ENCODE peak calls at places on chromosomes 6 and 20, in five cellular contexts. G is OCI-LY7, L is mammary epithelial cell, K is GM23338, V is Calu3. P is an unnamed sample.
A peak's percentile ranks its signal among the peaks of the same experiment; 100 is the strongest.

GRCh38 chr20:33803921-33804337 is 7.2 kb upstream of the CHMP4B start:
- DNase-seq in G (no peak), L (peak; percentile 66), K (no peak), V (no peak), P (no peak)

GRCh38 chr6:23650676-23651075 is 475.3 kb upstream of the NRSN1 start:
- DNase-seq in G (no peak), L (no peak), K (no peak), V (peak; percentile 65), P (no peak)

GRCh38 chr6:28789553-28790083 is 134.2 kb downstream of the TRIM27 start:
- DNase-seq in G (peak; percentile 13), L (peak; percentile 76), K (peak; percentile 74), V (peak; percentile 59), P (peak; percentile 59)

GRCh38 chr6:149234051-149234962 is 83.2 kb upstream of the TAB2 start:
- DNase-seq in G (no peak), L (peak; percentile 86), K (no peak), V (no peak), P (peak; percentile 74)

GRCh38 chr20:25308671-25309394 is 60.9 kb downstream of the PYGB start:
- DNase-seq in G (no peak), L (no peak), K (no peak), V (no peak), P (no peak)

GRCh38 chr20:24612799-24613775 is 143.7 kb downstream of the SYNDIG1 start:
- DNase-seq in G (no peak), L (no peak), K (no peak), V (no peak), P (no peak)

GRCh38 chr20:23060629-23061028 is 11.2 kb upstream of the THBD start:
- DNase-seq in G (no peak), L (no peak), K (no peak), V (no peak), P (no peak)

GRCh38 chr20:41361757-41362747 is 4.6 kb downstream of the EMILIN3 start:
- DNase-seq in G (no peak), L (no peak), K (no peak), V (no peak), P (no peak)

GRCh38 chr6:45314146-45314545 is 14.0 kb upstream of the RUNX2 start:
- DNase-seq in G (no peak), L (no peak), K (peak; percentile 5), V (no peak), P (no peak)

GRCh38 chr6:144217264-144217663 is 66.9 kb downstream of the STX11 start:
- DNase-seq in G (no peak), L (no peak), K (no peak), V (no peak), P (no peak)

GRCh38 chr20:35588397-35588796 is 27.2 kb upstream of the SPAG4 start:
- DNase-seq in G (no peak), L (no peak), K (no peak), V (no peak), P (no peak)

GRCh38 chr6:5459346-5459745 is 198.0 kb downstream of the FARS2 start:
- DNase-seq in G (no peak), L (peak; percentile 17), K (no peak), V (peak; percentile 13), P (no peak)

GRCh38 chr20:10576411-10576810 is 97.4 kb downstream of the JAG1 start:
- DNase-seq in G (no peak), L (no peak), K (no peak), V (no peak), P (no peak)

GRCh38 chr20:60718743-60719142 is 533.3 kb upstream of the CDH4 start:
- DNase-seq in G (no peak), L (no peak), K (peak; percentile 67), V (no peak), P (peak; percentile 5)

GRCh38 chr6:68196645-68197044 is 438.4 kb upstream of the ADGRB3 start:
- DNase-seq in G (peak; percentile 48), L (peak; percentile 6), K (peak; percentile 67), V (no peak), P (no peak)

GRCh38 chr20:53677447-53678314 is 84.0 kb upstream of the ZNF217 start:
- DNase-seq in G (no peak), L (no peak), K (peak; percentile 52), V (peak; percentile 76), P (peak; percentile 56)

GRCh38 chr6:165205632-165206031 is 103.8 kb downstream of the C6orf118 start:
- DNase-seq in G (no peak), L (no peak), K (no peak), V (no peak), P (no peak)

GRCh38 chr6:22664968-22665367 is 95.6 kb downstream of the HDGFL1 start:
- DNase-seq in G (no peak), L (peak; percentile 57), K (no peak), V (no peak), P (no peak)

GRCh38 chr6:160357088-160357487 is 8.9 kb downstream of the SLC22A3 start:
- DNase-seq in G (no peak), L (no peak), K (no peak), V (no peak), P (no peak)

GRCh38 chr6:115891111-115891669 is 169.5 kb downstream of the FRK start:
- DNase-seq in G (no peak), L (peak; percentile 84), K (no peak), V (no peak), P (peak; percentile 17)

GRCh38 chr6:52976591-52977035 is 18.5 kb downstream of the GSTA4 start:
- DNase-seq in G (no peak), L (no peak), K (no peak), V (no peak), P (peak; percentile 62)

GRCh38 chr6:1381397-1382330 is 7.7 kb upstream of the FOXF2 start:
- DNase-seq in G (peak; percentile 37), L (no peak), K (peak; percentile 73), V (peak; percentile 79), P (peak; percentile 55)

GRCh38 chr6:97195117-97195516 is 87.9 kb downstream of the MMS22L start:
- DNase-seq in G (no peak), L (no peak), K (no peak), V (no peak), P (no peak)

GRCh38 chr20:58652606-58653303 is 1.7 kb downstream of the STX16 start:
- DNase-seq in G (peak; percentile 9), L (no peak), K (no peak), V (no peak), P (no peak)

DNA sequence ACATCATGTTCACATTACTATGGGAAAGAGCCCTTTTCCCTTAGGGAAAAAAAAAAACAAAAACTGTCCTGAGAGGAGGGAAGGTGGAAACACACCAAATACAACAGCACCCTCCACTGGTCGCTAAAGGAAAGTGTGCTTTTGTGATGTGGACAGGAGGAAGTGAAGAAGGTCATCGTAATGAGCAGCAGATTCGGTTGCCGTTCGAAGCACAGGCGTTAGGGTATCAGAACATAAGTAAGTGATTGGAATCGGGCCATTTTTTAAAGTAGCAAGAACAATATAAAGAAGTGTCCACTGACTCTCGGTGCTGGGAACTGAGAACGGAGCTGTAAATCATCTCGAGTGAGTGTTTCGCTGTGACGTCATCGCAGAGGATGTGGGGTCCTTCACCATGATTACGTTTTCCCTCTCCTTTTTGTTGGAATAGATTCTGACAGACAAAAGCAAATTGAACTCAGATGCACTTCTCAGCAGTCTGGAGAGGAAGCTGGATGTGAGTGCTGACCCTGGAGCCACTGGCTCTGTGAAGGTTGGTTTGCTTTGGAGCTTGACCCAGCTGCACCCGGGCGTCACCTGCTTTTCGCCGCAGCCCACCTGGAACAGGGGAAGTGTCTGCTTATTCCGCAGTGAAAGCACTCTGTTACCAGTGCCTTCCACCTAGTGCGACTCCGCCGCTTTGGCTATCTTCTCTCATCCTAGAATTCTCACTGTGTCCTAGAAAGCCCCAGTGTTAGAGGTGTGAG is 203.6 kb upstream of the GMDS start:
- DNase-seq in G (peak; percentile 27), L (peak; percentile 64), K (peak; percentile 85), V (peak; percentile 45), P (peak; percentile 45)
- TF ChIP-seq CTCF in G (peak; percentile 83), L (peak; percentile 83), K (peak; percentile 98), V (peak; percentile 44), P (peak; percentile 86)

GRCh38 chr6:57313711-57314471 is 3.5 kb upstream of the PRIM2 start:
- DNase-seq in G (no peak), L (peak; percentile 95), K (no peak), V (peak; percentile 9), P (no peak)

GRCh38 chr6:57316581-57317059 is 810 bp upstream of the PRIM2 start:
- DNase-seq in G (peak; percentile 91), L (peak; percentile 87), K (peak; percentile 97), V (peak; percentile 85), P (peak; percentile 90)

GRCh38 chr6:57315851-57316250 is 1.6 kb upstream of the PRIM2 start:
- DNase-seq in G (no peak), L (no peak), K (no peak), V (no peak), P (no peak)

GRCh38 chr6:57313009-57313408 is 4.4 kb upstream of the PRIM2 start:
- DNase-seq in G (no peak), L (no peak), K (no peak), V (no peak), P (no peak)

GRCh38 chr6:57317060-57317943 is at the start of gene PRIM2:
- DNase-seq in G (peak; percentile 85), L (peak; percentile 80), K (peak; percentile 93), V (peak; percentile 89), P (peak; percentile 87)
- TF ChIP-seq CTCF in G (no peak), L (no peak), K (no peak), V (no peak), P (no peak)

GRCh38 chr20:51417745-51418529 is 124.6 kb downstream of the NFATC2 start:
- DNase-seq in G (peak; percentile 37), L (no peak), K (peak; percentile 15), V (no peak), P (peak; percentile 14)
- TF ChIP-seq CTCF in G (peak; percentile 38), L (no peak), K (peak; percentile 33), V (no peak), P (no peak)

GRCh38 chr6:154347981-154348380 is 8.6 kb downstream of the IPCEF1 start:
- DNase-seq in G (no peak), L (no peak), K (no peak), V (no peak), P (no peak)

GRCh38 chr6:154345811-154346210 is 10.8 kb downstream of the IPCEF1 start:
- DNase-seq in G (no peak), L (no peak), K (no peak), V (no peak), P (no peak)

GRCh38 chr6:154341326-154341725 is 15.3 kb downstream of the IPCEF1 start:
- DNase-seq in G (no peak), L (no peak), K (no peak), V (no peak), P (no peak)

GRCh38 chr6:154341876-154342275 is 14.7 kb downstream of the IPCEF1 start:
- DNase-seq in G (no peak), L (peak; percentile 38), K (no peak), V (no peak), P (no peak)

DNA sequence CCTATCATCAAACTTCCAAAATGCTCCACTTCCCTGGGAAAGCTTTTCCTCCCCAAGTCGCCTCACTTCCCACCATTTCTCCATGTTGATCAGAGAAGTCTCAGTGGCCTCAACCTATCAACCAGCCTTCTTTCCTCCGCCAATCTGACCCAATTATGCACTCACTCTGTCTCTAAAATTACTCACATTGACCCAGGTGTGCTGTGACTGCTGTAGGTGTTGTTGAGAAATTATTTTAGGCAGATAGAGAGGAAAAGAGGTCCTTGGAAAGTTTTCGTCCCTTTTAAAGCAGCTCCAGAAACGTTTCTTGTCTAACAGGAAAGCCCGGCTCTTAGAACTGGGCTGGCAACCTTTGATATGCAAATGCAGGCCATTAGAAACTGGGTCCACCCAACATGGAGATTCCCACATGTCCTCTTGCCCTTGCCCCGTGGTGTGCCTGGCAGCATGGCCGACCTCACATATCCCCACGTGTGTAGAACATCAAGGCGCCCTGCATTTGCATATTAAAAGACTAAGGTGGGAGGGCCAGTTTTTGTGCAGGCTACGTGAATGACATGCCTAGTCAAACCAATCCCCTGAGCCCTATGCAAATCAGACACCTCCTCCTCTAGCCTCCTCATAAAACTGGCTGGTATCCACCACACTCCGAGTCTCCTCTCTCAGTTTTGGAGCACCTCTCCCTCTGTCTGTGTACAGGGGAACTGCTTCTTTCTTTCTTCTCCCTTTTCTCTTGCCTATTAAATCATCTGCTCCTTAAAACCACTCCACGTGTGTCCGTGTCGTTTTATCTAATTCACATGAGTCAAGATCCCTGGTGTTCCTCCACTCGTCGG is 12.9 kb downstream of the IPCEF1 start:
- DNase-seq in G (no peak), L (peak; percentile 60), K (peak; percentile 85), V (peak; percentile 60), P (no peak)
- TF ChIP-seq CTCF in G (no peak), L (peak; percentile 44), K (peak; percentile 53), V (no peak), P (no peak)